ENCODE peak calls at places on chromosomes 6 and 20, in eight cellular contexts. M, H, T, S, J, X, G and I are unnamed samples.

GRCh38 chr6:45591816-45592359 is 214.2 kb upstream of the SUPT3H start:
- DNase-seq in H (no peak), X (peak), T (no peak), J (no peak), M (no peak), G (no peak), S (no peak), I (no peak)

GRCh38 chr20:56781108-56781739 is 152.1 kb downstream of the TFAP2C start:
- DNase-seq in S (no peak), H (no peak), J (no peak), X (no peak), T (peak), M (no peak), G (no peak), I (no peak)

GRCh38 chr6:139135578-139136545 is 982 bp downstream of the HECA start:
- DNase-seq in J (peak), G (peak), H (peak), X (peak), M (no peak), T (no peak), S (no peak), I (peak)

GRCh38 chr6:36195471-36196048 is 984 bp upstream of the BRPF3 start:
- DNase-seq in G (no peak), M (no peak), X (no peak), T (no peak), J (peak), S (no peak), H (no peak), I (no peak)

GRCh38 chr20:15654208-15654649 is 919.0 kb downstream of the KIF16B start:
- DNase-seq in X (peak), M (peak), H (peak), T (peak), J (peak), G (peak), S (peak), I (peak)

GRCh38 chr20:24990810-24991252 is 1.7 kb downstream of the APMAP start:
- DNase-seq in G (no peak), M (no peak), H (no peak), S (no peak), T (no peak), J (no peak), X (no peak), I (no peak)

GRCh38 chr6:167501831-167502385 is 177.0 kb downstream of the TTLL2 start:
- DNase-seq in X (no peak), G (peak), S (peak), H (peak), T (peak), J (no peak), M (peak), I (peak)

GRCh38 chr6:28980137-28980796 is 24.8 kb downstream of the ZNF311 start:
- DNase-seq in M (peak), J (no peak), X (no peak), T (no peak), S (no peak), H (no peak), G (no peak), I (no peak)

GRCh38 chr6:1625352-1625773 is 15.6 kb downstream of the FOXC1 start:
- DNase-seq in S (no peak), T (no peak), H (no peak), J (peak), X (no peak), G (no peak), M (no peak), I (no peak)

GRCh38 chr6:5025911-5026819 is 22.3 kb upstream of the RPP40 start:
- DNase-seq in J (peak), G (peak), T (no peak), X (peak), M (peak), S (no peak), H (peak), I (peak)

GRCh38 chr20:60477958-60478357 is 519.7 kb downstream of the CDH26 start:
- DNase-seq in J (no peak), M (no peak), S (no peak), X (no peak), G (no peak), H (no peak), T (no peak), I (no peak)

GRCh38 chr20:41248371-41249024 is 69.0 kb downstream of the ZHX3 start:
- DNase-seq in J (peak), G (no peak), T (no peak), X (no peak), S (no peak), M (no peak), H (no peak), I (no peak)

GRCh38 chr20:62232194-62232593 is 6.1 kb upstream of the OSBPL2 start:
- DNase-seq in T (no peak), G (no peak), J (no peak), X (no peak), M (no peak), S (no peak), H (no peak), I (peak)

GRCh38 chr6:29725981-29726380 is 2.7 kb downstream of the HLA-F start:
- DNase-seq in H (no peak), T (no peak), S (no peak), G (no peak), M (no peak), X (no peak), J (no peak), I (no peak)

GRCh38 chr6:43768983-43769525 is 957 bp upstream of the VEGFA start:
- DNase-seq in X (no peak), T (no peak), M (no peak), S (no peak), J (no peak), G (peak), H (no peak), I (peak)

GRCh38 chr6:163919652-163920051 is 505.1 kb downstream of the QKI start:
- DNase-seq in H (no peak), T (no peak), S (no peak), M (no peak), J (no peak), X (no peak), G (no peak), I (no peak)

GRCh38 chr6:169158182-169158573 is 95.5 kb downstream of the THBS2 start:
- DNase-seq in S (no peak), H (no peak), G (no peak), M (no peak), J (peak), T (no peak), X (no peak), I (peak)

GRCh38 chr6:137775720-137776119 is 91.3 kb upstream of the TNFAIP3 start:
- DNase-seq in H (no peak), G (no peak), J (peak), X (no peak), T (no peak), M (no peak), S (no peak), I (no peak)

GRCh38 chr20:1902188-1902587 is 7.0 kb downstream of the SIRPA start:
- DNase-seq in X (no peak), T (no peak), H (no peak), M (no peak), G (no peak), S (no peak), J (no peak), I (no peak)

GRCh38 chr20:1898496-1899168 is 3.4 kb downstream of the SIRPA start:
- DNase-seq in G (no peak), T (no peak), S (no peak), H (no peak), J (no peak), X (no peak), M (no peak), I (no peak)

GRCh38 chr20:1899169-1899525 is 3.9 kb downstream of the SIRPA start:
- DNase-seq in M (no peak), J (no peak), X (no peak), T (no peak), G (no peak), H (no peak), S (no peak), I (peak)

GRCh38 chr20:1901704-1902103 is 6.5 kb downstream of the SIRPA start:
- DNase-seq in M (no peak), X (no peak), G (no peak), S (no peak), T (no peak), J (no peak), H (no peak), I (no peak)

GRCh38 chr20:1900321-1900791 is 5.1 kb downstream of the SIRPA start:
- DNase-seq in S (peak), H (peak), J (peak), G (peak), M (peak), T (peak), X (peak), I (peak)
- TF ChIP-seq MAX in S (no peak), H (no peak), J (no peak), G (no peak), M (no peak), T (peak), X (no peak), I (no peak)

GRCh38 chr20:34872604-34873224 is at the start of gene GGT7:
- DNase-seq in G (peak), X (peak), M (peak), T (peak), J (peak), S (peak), H (peak), I (peak)

GRCh38 chr20:34874094-34874654 is 1.5 kb upstream of the GGT7 start:
- DNase-seq in X (peak), J (peak), T (peak), S (peak), H (peak), G (peak), M (peak), I (peak)

GRCh38 chr20:34873583-34874093 is 982 bp upstream of the GGT7 start:
- DNase-seq in H (no peak), X (no peak), S (no peak), T (no peak), M (no peak), J (no peak), G (no peak), I (no peak)

GRCh38 chr20:34871320-34871926 is 1.2 kb downstream of the GGT7 start:
- DNase-seq in H (no peak), G (no peak), X (no peak), T (no peak), J (no peak), M (no peak), S (no peak), I (no peak)

DNA sequence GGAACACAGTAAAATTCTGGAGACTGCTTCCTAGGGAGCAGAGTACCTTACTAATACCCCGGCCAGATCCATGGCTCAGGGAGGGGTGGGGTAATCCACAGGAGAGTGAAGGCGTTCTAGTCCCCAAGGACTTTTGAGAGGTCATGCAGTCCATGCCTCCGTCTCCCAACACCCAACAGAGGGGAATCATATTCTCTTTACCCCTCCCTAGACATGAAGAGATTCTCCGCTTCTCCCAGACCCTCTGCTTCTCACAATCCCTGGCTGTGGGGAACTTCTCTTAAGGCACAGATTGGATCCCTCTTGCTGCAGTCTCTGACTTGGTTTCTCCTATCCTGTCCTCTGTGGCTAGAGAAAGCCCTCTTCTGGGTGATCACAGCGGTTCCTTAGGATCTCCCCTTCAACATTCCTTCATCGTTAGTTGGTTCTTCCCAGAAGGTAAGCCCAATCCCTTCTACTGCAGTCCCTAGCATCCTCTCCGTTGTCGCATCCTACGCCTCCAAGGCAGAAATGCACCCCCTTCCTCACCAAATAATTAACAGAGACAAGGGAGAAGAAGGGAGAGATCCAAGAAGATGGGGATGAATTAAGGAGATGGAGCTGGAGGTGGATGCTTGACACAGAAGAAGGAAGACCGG is 571 bp downstream of the GGT7 start:
- DNase-seq in J (no peak), M (no peak), G (no peak), T (no peak), X (no peak), H (no peak), S (no peak), I (peak)
- TF ChIP-seq MAX in J (no peak), M (no peak), G (no peak), T (no peak), X (no peak), H (no peak), S (no peak), I (no peak)

GRCh38 chr20:34798871-34799270 is 26.6 kb downstream of the NCOA6 start:
- DNase-seq in T (no peak), G (no peak), J (no peak), M (no peak), S (no peak), H (no peak), X (no peak), I (no peak)
- TF ChIP-seq MAX in T (no peak), G (no peak), J (no peak), M (no peak), S (no peak), H (no peak), X (no peak), I (no peak)

GRCh38 chr6:52081237-52081636 is 6.2 kb downstream of the PKHD1 start:
- DNase-seq in J (no peak), T (no peak), G (no peak), H (no peak), X (no peak), S (no peak), M (no peak), I (no peak)

GRCh38 chr6:52077180-52077884 is 10.1 kb downstream of the PKHD1 start:
- DNase-seq in X (no peak), G (no peak), M (no peak), T (no peak), J (no peak), H (no peak), S (no peak), I (peak)

GRCh38 chr6:52074155-52074554 is 13.3 kb downstream of the PKHD1 start:
- DNase-seq in G (no peak), H (peak), J (no peak), T (no peak), M (no peak), S (no peak), X (no peak), I (no peak)

GRCh38 chr6:52076791-52077179 is 10.6 kb downstream of the PKHD1 start:
- DNase-seq in M (no peak), G (no peak), J (no peak), X (no peak), S (no peak), H (no peak), T (no peak), I (no peak)

GRCh38 chr6:52077961-52078613 is 9.3 kb downstream of the PKHD1 start:
- DNase-seq in X (no peak), G (no peak), H (no peak), T (no peak), J (no peak), S (no peak), M (no peak), I (no peak)
- TF ChIP-seq MAX in X (no peak), G (no peak), H (no peak), T (no peak), J (no peak), S (no peak), M (no peak), I (no peak)

DNA sequence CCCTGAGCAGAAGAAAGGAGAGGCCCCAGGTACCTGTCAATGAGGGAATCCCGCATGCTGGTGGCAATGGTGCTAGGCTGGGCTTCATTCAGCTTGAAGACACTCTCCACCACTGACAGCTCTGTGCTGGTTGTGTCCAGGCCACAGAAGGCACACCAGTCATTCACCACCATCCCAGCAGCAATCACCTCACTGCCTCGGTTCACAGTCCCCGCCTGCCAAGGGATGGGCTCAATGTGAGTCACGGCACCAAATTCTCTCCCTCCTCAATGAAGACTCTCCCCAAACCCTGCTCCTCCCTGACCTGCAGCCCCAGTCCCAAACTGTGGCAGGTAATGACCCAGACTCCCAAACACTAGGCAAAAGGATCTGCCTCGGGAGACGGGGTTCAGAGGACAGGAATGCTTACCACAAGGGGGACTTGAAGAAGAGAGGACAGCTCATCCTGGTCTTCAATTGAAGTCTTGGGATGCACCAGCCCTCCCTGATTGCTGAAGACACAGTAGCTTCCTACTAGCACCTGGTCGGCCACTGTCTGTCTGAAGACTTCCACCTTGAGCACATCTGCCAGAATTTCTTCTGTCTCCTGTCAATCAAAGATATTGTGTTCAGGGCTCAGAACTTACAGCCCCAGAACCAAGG is 1.7 kb upstream of the MMP24OS start:
- DNase-seq in X (no peak), H (no peak), S (no peak), M (no peak), T (no peak), J (no peak), G (no peak), I (no peak)
- TF ChIP-seq MAX in X (no peak), H (no peak), S (no peak), M (peak), T (no peak), J (no peak), G (no peak), I (no peak)

DNA sequence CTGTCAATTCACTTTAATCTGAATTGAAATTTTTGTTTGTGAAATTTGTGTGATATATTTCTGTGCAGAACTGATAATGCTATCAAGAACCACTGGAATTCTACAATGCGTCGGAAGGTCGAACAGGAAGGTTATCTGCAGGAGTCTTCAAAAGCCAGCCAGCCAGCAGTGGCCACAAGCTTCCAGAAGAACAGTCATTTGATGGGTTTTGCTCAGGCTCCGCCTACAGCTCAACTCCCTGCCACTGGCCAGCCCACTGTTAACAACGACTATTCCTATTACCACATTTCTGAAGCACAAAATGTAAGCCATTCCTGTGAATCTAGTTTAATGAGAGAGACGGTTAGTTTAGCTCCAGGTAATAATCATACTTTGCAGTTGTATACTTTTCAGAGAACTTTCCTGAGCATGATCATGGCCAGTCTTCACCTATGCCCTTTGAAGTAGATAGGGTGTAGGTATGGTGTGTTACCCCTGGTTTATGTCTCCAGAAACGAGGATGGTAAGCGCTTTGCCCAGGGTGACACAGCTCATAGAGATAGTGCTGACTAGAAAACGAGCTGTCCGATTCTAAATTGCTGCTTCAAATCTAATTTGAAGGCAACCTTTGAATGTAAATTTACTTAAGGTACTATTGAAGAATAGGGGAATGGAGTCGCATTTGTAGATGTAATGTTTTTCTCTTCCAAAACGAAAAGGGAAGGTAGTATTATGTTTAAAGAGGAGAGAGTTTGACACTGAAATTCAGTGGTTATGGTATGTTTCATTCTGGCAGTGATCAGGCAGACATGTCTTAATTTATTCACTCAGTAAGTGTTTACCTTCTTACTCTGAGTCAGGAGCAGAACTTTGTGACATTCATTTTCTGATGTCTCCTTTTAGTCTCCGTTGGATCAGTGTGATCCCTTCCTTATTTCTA is 11.4 kb downstream of the MYB start:
- DNase-seq in T (no peak), H (peak), J (no peak), G (no peak), M (no peak), S (no peak), X (no peak), I (no peak)
- TF ChIP-seq MAX in T (no peak), H (no peak), J (no peak), G (no peak), M (no peak), S (no peak), X (no peak), I (no peak)

DNA sequence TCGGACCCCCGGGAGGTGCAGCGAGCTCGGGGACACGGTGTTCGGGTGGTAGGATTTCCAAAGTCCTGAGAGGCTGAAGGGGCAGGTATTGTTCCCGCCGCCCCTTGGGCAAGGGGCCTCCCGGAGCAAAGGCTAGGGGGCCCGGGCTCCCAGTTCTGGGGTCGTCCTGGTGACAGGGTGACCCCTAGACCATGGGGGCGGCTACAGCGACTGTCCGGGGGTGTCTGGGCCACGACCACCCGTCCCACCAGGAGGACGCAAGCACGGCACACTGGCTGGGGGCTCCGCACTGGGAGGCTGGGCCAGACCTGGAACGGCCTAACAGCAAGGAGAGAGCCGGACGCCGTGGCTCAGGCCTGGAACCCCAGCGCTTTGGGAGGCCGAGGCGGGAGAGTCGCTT is 55.6 kb downstream of the PRR18 start:
- DNase-seq in X (no peak), J (no peak), T (no peak), S (no peak), M (no peak), H (no peak), G (no peak), I (no peak)
- TF ChIP-seq MAX in X (no peak), J (no peak), T (no peak), S (no peak), M (no peak), H (no peak), G (no peak), I (no peak)

GRCh38 chr6:107787589-107787960 is 36.5 kb downstream of the SCML4 start:
- DNase-seq in X (no peak), S (no peak), H (no peak), T (no peak), J (no peak), G (no peak), M (no peak), I (no peak)

GRCh38 chr6:107786709-107787588 is 37.2 kb downstream of the SCML4 start:
- DNase-seq in S (no peak), J (no peak), T (no peak), H (no peak), G (no peak), M (no peak), X (peak), I (no peak)

GRCh38 chr6:107786179-107786578 is 37.9 kb downstream of the SCML4 start:
- DNase-seq in J (no peak), H (no peak), M (no peak), X (peak), G (no peak), S (no peak), T (no peak), I (no peak)

GRCh38 chr6:107789361-107789760 is 34.8 kb downstream of the SCML4 start:
- DNase-seq in J (no peak), H (no peak), M (no peak), S (no peak), G (no peak), T (no peak), X (peak), I (no peak)

GRCh38 chr6:107784669-107785068 is 39.4 kb downstream of the SCML4 start:
- DNase-seq in M (no peak), H (no peak), T (no peak), X (peak), G (no peak), S (no peak), J (no peak), I (no peak)
- TF ChIP-seq MAX in M (no peak), H (no peak), T (no peak), X (no peak), G (no peak), S (no peak), J (no peak), I (no peak)

GRCh38 chr6:41636803-41637178 is 1.5 kb upstream of the MDFI start:
- DNase-seq in H (no peak), M (no peak), S (peak), T (no peak), X (peak), G (peak), J (peak), I (no peak)
- TF ChIP-seq MAX in H (no peak), M (no peak), S (peak), T (no peak), X (no peak), G (no peak), J (no peak), I (no peak)